ENCODE peak calls at places on chromosomes 16 and 17, in six cellular contexts. V is progenitor cell of endocrine pancreas, K is HAP-1, H is T-cell, T is heart right ventricle, F is GM23248. U is an unnamed sample.

GRCh38 chr17:62065611-62066468 is 762 bp upstream of the MED13 start:
- DNase-seq in V (peak; percentile 98), K (peak; percentile 99), H (peak; percentile 96), T (peak; percentile 99), F (peak; percentile 99), U (peak; percentile 57)

GRCh38 chr17:31834448-31834847 is 24.6 kb downstream of the COPRS start:
- DNase-seq in V (no peak), K (no peak), H (no peak), T (no peak), F (no peak), U (no peak)

GRCh38 chr17:6599364-6599763 is 41.1 kb downstream of the KIAA0753 start:
- DNase-seq in V (no peak), K (no peak), H (no peak), T (no peak), F (no peak), U (no peak)

GRCh38 chr17:29042679-29043538 is at the start of gene PIPOX:
- DNase-seq in V (no peak), K (peak; percentile 91), H (no peak), T (peak; percentile 18), F (no peak), U (peak; percentile 14)

GRCh38 chr16:48003226-48003907 is 152.4 kb downstream of the ABCC12 start:
- DNase-seq in V (no peak), K (peak; percentile 68), H (no peak), T (no peak), F (no peak), U (no peak)

GRCh38 chr16:86430814-86431213 is 79.5 kb upstream of the FOXF1 start:
- DNase-seq in V (no peak), K (no peak), H (no peak), T (no peak), F (peak; percentile 19), U (no peak)

GRCh38 chr16:81714593-81714992 is 64.5 kb upstream of the PLCG2 start:
- DNase-seq in V (no peak), K (no peak), H (no peak), T (no peak), F (no peak), U (no peak)

GRCh38 chr17:31859487-31860008 is 504 bp upstream of the COPRS start:
- DNase-seq in V (no peak), K (no peak), H (no peak), T (no peak), F (no peak), U (no peak)

GRCh38 chr17:28173071-28173561 is 130.6 kb downstream of the NLK start:
- DNase-seq in V (no peak), K (no peak), H (no peak), T (no peak), F (no peak), U (no peak)

GRCh38 chr16:89176147-89176690 is 4.7 kb downstream of the CDH15 start:
- DNase-seq in V (no peak), K (no peak), H (no peak), T (no peak), F (no peak), U (no peak)

GRCh38 chr16:11056090-11056988 is 112.0 kb downstream of the CLEC16A start:
- DNase-seq in V (no peak), K (no peak), H (no peak), T (no peak), F (no peak), U (no peak)

GRCh38 chr17:83071966-83072562 is 7.3 kb upstream of the METRNL start:
- DNase-seq in V (no peak), K (no peak), H (no peak), T (no peak), F (no peak), U (no peak)

GRCh38 chr17:81159611-81160265 is 5.6 kb upstream of the PVALEF start:
- DNase-seq in V (no peak), K (no peak), H (no peak), T (no peak), F (no peak), U (no peak)

U was measured in glomerular endothelial cell.